ENCODE peak calls at places on chromosomes 3 and 15, in seven cellular contexts. C is left ventricle myocardium inferior; V is CD8-positive, alpha-beta memory T cell; H is neural progenitor cell; X is coronary artery; R is heart left ventricle; O is psoas muscle. L is an unnamed sample.

GRCh38 chr3:171976526-171976925 is 62.9 kb upstream of the FNDC3B start:
- DNase-seq in V (no peak), C (no peak), R (peak), X (no peak), H (no peak), O (no peak), L (no peak)

GRCh38 chr15:29220852-29221251 is 48.8 kb downstream of the NSMCE3 start:
- DNase-seq in C (no peak), H (no peak), V (no peak), R (no peak), O (no peak), X (no peak), L (no peak)

GRCh38 chr15:42131826-42132806 is 24.3 kb downstream of the PLA2G4F start:
- DNase-seq in X (no peak), V (no peak), O (no peak), C (no peak), H (peak), R (no peak), L (no peak)

GRCh38 chr3:170410428-170411029 is 8.1 kb upstream of the CLDN11 start:
- DNase-seq in O (no peak), R (no peak), X (no peak), C (no peak), H (no peak), V (no peak), L (peak)

GRCh38 chr3:97827741-97828471 is 6.1 kb downstream of the CRYBG3 start:
- DNase-seq in C (no peak), H (no peak), V (no peak), X (no peak), R (no peak), O (no peak), L (no peak)

GRCh38 chr3:169041677-169042171 is 621.8 kb downstream of the MECOM start:
- DNase-seq in C (no peak), X (no peak), V (no peak), R (no peak), O (no peak), H (peak), L (no peak)

GRCh38 chr3:104425416-104425815 is 941.3 kb upstream of the ALCAM start:
- DNase-seq in O (no peak), R (no peak), H (no peak), X (no peak), C (no peak), V (no peak), L (no peak)

GRCh38 chr3:118675305-118675704 is 359.3 kb downstream of the IGSF11 start:
- DNase-seq in X (no peak), H (no peak), O (no peak), R (no peak), C (no peak), V (no peak), L (no peak)

GRCh38 chr15:76431936-76432335 is 95.4 kb downstream of the ISL2 start:
- DNase-seq in O (no peak), H (peak), V (no peak), R (no peak), C (no peak), X (no peak), L (no peak)

GRCh38 chr15:27057904-27058645 is 87.1 kb downstream of the GABRG3 start:
- DNase-seq in C (no peak), V (no peak), R (no peak), X (no peak), O (no peak), H (no peak), L (no peak)

GRCh38 chr15:29270976-29271375 is 1.4 kb upstream of the NSMCE3 start:
- DNase-seq in V (no peak), C (no peak), O (no peak), H (no peak), X (no peak), R (no peak), L (no peak)

GRCh38 chr15:85485956-85486567 is 105.7 kb downstream of the AKAP13 start:
- DNase-seq in C (no peak), H (peak), R (peak), X (no peak), V (peak), O (no peak), L (peak)

DNA sequence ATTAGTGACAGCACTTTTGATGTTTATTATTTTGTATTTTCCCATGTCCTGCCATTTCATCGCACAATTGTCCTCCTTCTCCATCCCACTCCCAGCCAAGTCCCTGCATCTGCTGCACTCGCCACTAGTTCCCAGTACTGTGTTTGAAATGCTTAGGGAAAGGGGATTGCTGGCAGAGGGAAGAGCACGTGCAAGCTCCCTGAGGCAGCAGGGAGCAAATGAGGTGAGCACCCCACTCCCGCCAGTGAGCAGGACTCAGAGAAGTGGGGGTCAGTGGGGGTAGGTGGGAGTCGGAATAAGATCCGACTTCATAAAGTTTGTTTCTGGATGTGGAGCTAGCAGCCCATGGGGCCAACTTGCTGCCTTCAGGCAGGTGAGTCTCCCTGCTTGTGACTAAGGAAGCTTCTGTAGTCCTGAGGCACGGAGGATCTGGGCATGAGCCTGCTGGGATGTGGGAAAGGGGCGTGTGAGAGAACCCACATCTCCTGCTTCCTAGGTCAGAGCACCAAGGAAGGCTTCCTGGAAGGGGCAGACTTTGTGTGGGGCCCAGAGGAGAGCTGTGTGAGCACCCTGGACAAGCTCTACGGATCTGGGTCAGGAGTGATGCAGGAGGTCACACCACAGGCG is 99.7 kb upstream of the TLE3 start:
- DNase-seq in O (no peak), V (no peak), H (no peak), R (no peak), X (no peak), C (no peak), L (no peak)
- H3K27ac ChIP-seq in O (peak), V (no peak), H (no peak), R (no peak), X (no peak), C (no peak), L (peak)

DNA sequence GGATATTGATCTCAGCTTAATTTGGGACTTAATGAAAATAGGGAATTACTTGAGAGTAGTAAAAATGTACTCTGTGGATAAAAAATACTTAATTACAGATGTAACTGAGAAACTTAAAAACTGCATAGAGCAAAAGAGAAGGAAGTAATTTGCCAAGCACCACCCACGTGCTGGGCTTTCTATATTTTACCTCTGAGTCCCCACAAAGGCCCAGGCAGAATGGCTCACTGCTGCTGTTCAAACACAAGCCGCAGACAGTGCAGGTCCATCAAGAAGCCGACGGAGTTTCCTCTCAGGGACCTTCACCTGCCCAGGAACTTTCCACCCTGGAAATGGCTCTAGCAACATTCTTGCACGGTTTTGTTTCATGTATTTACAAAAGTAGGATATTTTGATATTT is 77.2 kb upstream of the TRPM1 start:
- DNase-seq in C (no peak), V (no peak), X (no peak), H (no peak), O (no peak), R (no peak), L (no peak)
- H3K27ac ChIP-seq in C (no peak), V (no peak), X (no peak), H (no peak), O (no peak), R (no peak), L (no peak)

GRCh38 chr15:72201346-72202029 is 3.9 kb upstream of the GRAMD2A start:
- DNase-seq in C (no peak), R (no peak), H (no peak), X (no peak), V (no peak), O (no peak), L (no peak)
- H3K27ac ChIP-seq in C (peak), R (peak), H (no peak), X (no peak), V (no peak), O (peak), L (no peak)

GRCh38 chr15:69751575-69751974 is 299.0 kb downstream of the RPLP1 start:
- DNase-seq in O (no peak), H (no peak), R (no peak), C (no peak), X (no peak), V (no peak), L (no peak)
- H3K27ac ChIP-seq in O (no peak), H (no peak), R (no peak), C (no peak), X (no peak), V (no peak), L (no peak)

GRCh38 chr15:63858881-63859280 is 25.1 kb upstream of the HERC1 start:
- DNase-seq in O (no peak), C (no peak), R (peak), X (no peak), H (no peak), V (peak), L (no peak)
- H3K27ac ChIP-seq in O (peak), C (peak), R (peak), X (no peak), H (no peak), V (no peak), L (no peak)